ENCODE peak calls at places on chromosome 19, in four cellular contexts. F, S, U and H are unnamed samples.

GRCh38 chr19:45591004-45591637 is 6.5 kb upstream of the OPA3 start:
- DNase-seq in S (peak), F (no peak), U (peak), H (no peak)

GRCh38 chr19:18456974-18457373 is 19.0 kb upstream of the ISYNA1 start:
- DNase-seq in S (no peak), F (no peak), U (no peak), H (peak)

GRCh38 chr19:39544201-39544903 is 4.4 kb upstream of the EID2 start:
- DNase-seq in F (no peak), S (no peak), U (no peak), H (no peak)

GRCh38 chr19:633068-633785 is at the start of gene POLRMT:
- DNase-seq in S (peak), F (peak), U (peak), H (peak)

GRCh38 chr19:581399-582111 is 8.1 kb upstream of the HCN2 start:
- DNase-seq in S (no peak), U (no peak), F (no peak), H (no peak)

GRCh38 chr19:30077851-30078355 is 135.9 kb downstream of the URI1 start:
- DNase-seq in U (no peak), S (no peak), F (no peak), H (no peak)

GRCh38 chr19:7225741-7226140 is 68.5 kb downstream of the INSR start:
- DNase-seq in U (no peak), F (no peak), S (no peak), H (no peak)

GRCh38 chr19:44604241-44604640 is 9.1 kb upstream of the IGSF23 start:
- DNase-seq in F (no peak), S (no peak), U (no peak), H (no peak)

GRCh38 chr19:362154-362553 is 17.6 kb upstream of the MIER2 start:
- DNase-seq in F (no peak), U (no peak), S (no peak), H (no peak)

GRCh38 chr19:33444238-33444992 is 70.9 kb downstream of the CEBPG start:
- DNase-seq in S (no peak), U (no peak), F (no peak), H (no peak)

GRCh38 chr19:21020298-21021227 is at the start of gene ZNF430:
- DNase-seq in U (peak), F (peak), S (peak), H (peak)

GRCh38 chr19:14146789-14147216 is 10.4 kb upstream of the ASF1B start:
- DNase-seq in U (no peak), S (no peak), F (no peak), H (no peak)

GRCh38 chr19:4319067-4319718 is 14.8 kb downstream of the FSD1 start:
- DNase-seq in S (no peak), F (no peak), U (no peak), H (no peak)

GRCh38 chr19:35015576-35016351 is 14.5 kb upstream of the SCN1B start:
- DNase-seq in U (no peak), S (no peak), F (no peak), H (no peak)

GRCh38 chr19:13262450-13262849 is 112.2 kb downstream of the IER2 start:
- DNase-seq in F (no peak), S (peak), U (no peak), H (no peak)

GRCh38 chr19:17303167-17303939 is at the start of gene ABHD8:
- DNase-seq in S (peak), F (peak), U (peak), H (peak)

GRCh38 chr19:23996549-23996948 is 81.9 kb downstream of the ZNF726 start:
- DNase-seq in U (no peak), S (peak), F (no peak), H (no peak)

GRCh38 chr19:4326837-4327251 is 11.8 kb downstream of the STAP2 start:
- DNase-seq in U (no peak), F (no peak), S (peak), H (no peak)

GRCh38 chr19:3249408-3249807 is 24.9 kb downstream of the CELF5 start:
- DNase-seq in S (peak), F (no peak), U (no peak), H (no peak)

DNA sequence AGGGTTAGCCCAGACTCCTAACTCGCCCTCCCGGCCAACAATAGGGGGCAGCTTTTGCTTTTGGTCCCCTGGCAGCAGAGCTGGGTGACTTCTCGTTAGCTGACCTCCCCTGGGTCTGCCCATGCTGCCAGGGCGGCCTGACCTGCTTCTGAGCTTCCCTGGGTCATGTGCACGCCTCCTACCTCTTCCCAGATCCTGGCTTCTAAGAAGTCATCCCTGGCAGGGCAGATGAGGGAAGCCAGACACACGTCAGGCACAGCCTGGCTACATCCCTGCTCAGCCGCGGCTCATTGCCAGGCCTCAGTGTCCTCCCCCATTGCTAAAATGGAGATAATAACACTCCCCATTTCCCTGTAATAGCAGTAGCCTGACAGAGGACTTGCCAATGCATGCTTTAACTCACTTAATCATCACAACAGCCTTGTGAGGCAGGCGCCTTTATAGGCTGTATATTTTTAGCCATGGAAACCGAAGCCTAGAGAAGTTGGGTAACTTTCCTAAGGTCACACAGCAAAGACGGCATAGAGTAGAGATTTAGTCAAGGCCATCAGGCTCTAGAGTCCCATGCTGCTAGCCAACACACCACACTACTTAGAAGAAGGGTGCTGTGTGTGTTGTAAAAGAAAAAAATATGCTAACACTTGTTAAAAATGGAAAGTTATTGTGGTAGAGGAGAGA is 2.1 kb downstream of the KCNK6 start:
- DNase-seq in F (no peak), S (no peak), U (no peak), H (no peak)
- H3K27ac ChIP-seq in F (no peak), S (no peak), U (no peak), H (no peak)

GRCh38 chr19:58519087-58519354 is 589 bp downstream of the ZBTB45 start:
- DNase-seq in F (peak), S (peak), U (peak), H (peak)

GRCh38 chr19:58518261-58519086 is 1.1 kb downstream of the ZBTB45 start:
- DNase-seq in U (peak), F (no peak), S (no peak), H (no peak)

GRCh38 chr19:58522709-58523108 is 3.1 kb upstream of the ZBTB45 start:
- DNase-seq in S (no peak), F (no peak), U (no peak), H (no peak)

GRCh38 chr19:58519355-58520256 is at the start of gene ZBTB45:
- DNase-seq in F (peak), U (peak), S (peak), H (peak)

GRCh38 chr19:58520257-58520599 is 618 bp upstream of the ZBTB45 start:
- DNase-seq in F (no peak), U (no peak), S (no peak), H (no peak)
- H3K27ac ChIP-seq in F (peak), U (peak), S (peak), H (peak)

GRCh38 chr19:58001895-58002369 is 688 bp downstream of the ZNF606 start:
- DNase-seq in U (peak), F (no peak), S (peak), H (no peak)

GRCh38 chr19:58007285-58007684 is 4.7 kb upstream of the ZNF606 start:
- DNase-seq in U (no peak), F (no peak), S (peak), H (no peak)

GRCh38 chr19:58003153-58003828 is 671 bp upstream of the ZNF606 start:
- DNase-seq in F (no peak), S (no peak), U (no peak), H (no peak)

GRCh38 chr19:58000677-58001076 is 1.9 kb downstream of the ZNF606 start:
- DNase-seq in F (no peak), S (no peak), U (no peak), H (no peak)

GRCh38 chr19:58002384-58003152 is at the start of gene ZNF606:
- DNase-seq in F (peak), U (peak), S (peak), H (peak)
- H3K27ac ChIP-seq in F (peak), U (peak), S (peak), H (peak)

GRCh38 chr19:43527860-43528622 is 1.0 kb upstream of the ETHE1 start:
- DNase-seq in S (no peak), F (no peak), U (peak), H (no peak)
- H3K27ac ChIP-seq in S (no peak), F (no peak), U (peak), H (no peak)

DNA sequence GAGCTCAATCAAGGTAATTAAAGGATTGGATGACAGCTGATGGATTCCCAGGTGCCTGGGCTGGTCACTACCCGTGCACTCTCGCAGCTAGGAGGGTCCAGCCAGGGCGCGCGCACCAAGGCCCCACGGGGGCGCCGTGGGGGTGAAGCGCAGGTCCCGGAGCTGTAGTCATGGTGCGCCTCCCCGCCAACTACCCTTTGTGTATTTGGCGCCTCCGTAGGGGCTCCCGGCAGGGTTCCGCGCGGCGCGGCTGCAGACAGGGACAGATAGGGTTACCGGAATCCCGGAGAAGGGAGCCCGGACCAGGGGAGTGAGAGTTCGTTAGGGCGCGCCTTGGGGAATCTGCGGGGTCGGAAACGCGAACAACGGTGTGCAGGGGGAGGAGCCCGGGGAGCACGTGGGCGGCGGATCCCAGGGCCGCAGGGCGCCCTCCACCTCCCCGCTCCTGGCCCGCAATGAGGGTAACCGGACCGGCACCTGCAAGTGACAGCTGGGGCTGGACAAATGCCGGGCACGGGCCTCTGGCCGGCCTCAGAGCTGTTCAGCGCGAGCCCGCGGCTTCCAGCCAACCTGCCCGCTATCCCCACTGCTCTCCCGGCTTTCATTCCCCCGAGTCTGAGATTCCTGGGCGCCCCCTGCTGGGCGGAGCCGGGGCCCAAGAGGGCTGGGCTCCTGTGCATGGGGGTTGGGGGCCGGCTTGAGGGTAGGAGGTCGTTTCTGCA is 3.4 kb upstream of the PRAM1 start:
- DNase-seq in U (peak), S (peak), F (peak), H (peak)
- H3K27ac ChIP-seq in U (no peak), S (peak), F (peak), H (no peak)

GRCh38 chr19:10334340-10335148 is 1.2 kb upstream of the RAVER1 start:
- DNase-seq in S (peak), F (peak), U (peak), H (peak)
- H3K27ac ChIP-seq in S (no peak), F (no peak), U (peak), H (peak)

GRCh38 chr19:47512183-47512947 is 2.5 kb downstream of the NAPA start:
- DNase-seq in S (no peak), F (no peak), U (peak), H (no peak)
- H3K27ac ChIP-seq in S (no peak), F (peak), U (peak), H (peak)

GRCh38 chr19:32223595-32224370 is 121.6 kb upstream of the ZNF507 start:
- DNase-seq in U (no peak), F (no peak), S (peak), H (no peak)

GRCh38 chr19:32227561-32228165 is 117.7 kb upstream of the ZNF507 start:
- DNase-seq in U (no peak), S (peak), F (no peak), H (no peak)

GRCh38 chr19:32222594-32222993 is 122.8 kb upstream of the ZNF507 start:
- DNase-seq in S (no peak), U (no peak), F (no peak), H (no peak)

GRCh38 chr19:32223106-32223505 is 122.3 kb upstream of the ZNF507 start:
- DNase-seq in U (no peak), S (no peak), F (no peak), H (no peak)

GRCh38 chr19:32224371-32225244 is 120.8 kb upstream of the ZNF507 start:
- DNase-seq in U (peak), F (peak), S (peak), H (peak)
- H3K27ac ChIP-seq in U (no peak), F (no peak), S (no peak), H (no peak)

GRCh38 chr19:2171349-2172145 is 7.8 kb downstream of the DOT1L start:
- DNase-seq in U (no peak), S (peak), F (peak), H (no peak)

GRCh38 chr19:2173388-2173787 is 9.7 kb downstream of the DOT1L start:
- DNase-seq in F (no peak), S (no peak), U (no peak), H (no peak)

GRCh38 chr19:2170219-2170618 is 6.5 kb downstream of the DOT1L start:
- DNase-seq in F (no peak), U (no peak), S (no peak), H (no peak)

GRCh38 chr19:2168619-2169424 is 5.1 kb downstream of the DOT1L start:
- DNase-seq in F (peak), S (peak), U (peak), H (peak)

GRCh38 chr19:2170987-2171348 is 7.2 kb downstream of the DOT1L start:
- DNase-seq in S (peak), F (no peak), U (no peak), H (no peak)
- H3K27ac ChIP-seq in S (peak), F (peak), U (peak), H (no peak)